ENCODE peak calls at places on chromosomes 5 and 9, in four cellular contexts. One of them, this sample, is unnamed.
A peak's percentile ranks its signal among the peaks of the same experiment; 100 is the strongest.

GRCh38 chr5:21195145-21195544 is 1207.1 kb upstream of the CDH18 start:
- DNase-seq in LHCN-M2: no peak
- DNase-seq in SK-MEL-5: no peak
- DNase-seq in HL-60: no peak
- DNase-seq in this sample: no peak

GRCh38 chr5:83490203-83490602 is 18.7 kb downstream of the VCAN start:
- DNase-seq in LHCN-M2: no peak
- DNase-seq in SK-MEL-5: peak; percentile 40
- DNase-seq in HL-60: no peak
- DNase-seq in this sample: no peak

GRCh38 chr5:158746979-158747378 is 352.7 kb downstream of the EBF1 start:
- DNase-seq in LHCN-M2: peak; percentile 43
- DNase-seq in SK-MEL-5: no peak
- DNase-seq in HL-60: no peak
- DNase-seq in this sample: no peak

GRCh38 chr9:88388886-88389617 is 808 bp downstream of the SPIN1 start:
- DNase-seq in LHCN-M2: peak; percentile 71
- DNase-seq in SK-MEL-5: peak; percentile 76
- DNase-seq in HL-60: peak; percentile 33
- DNase-seq in this sample: peak; percentile 36

GRCh38 chr9:115672477-115673316 is 480.9 kb upstream of the PAPPA start:
- DNase-seq in LHCN-M2: peak; percentile 96
- DNase-seq in SK-MEL-5: peak; percentile 43
- DNase-seq in HL-60: no peak
- DNase-seq in this sample: no peak

GRCh38 chr9:127130661-127131538 is 8.5 kb upstream of the ANGPTL2 start:
- DNase-seq in LHCN-M2: peak; percentile 98
- DNase-seq in SK-MEL-5: no peak
- DNase-seq in HL-60: peak; percentile 92
- DNase-seq in this sample: peak; percentile 72

GRCh38 chr5:118519466-118519865 is 468.9 kb downstream of the DTWD2 start:
- DNase-seq in LHCN-M2: no peak
- DNase-seq in SK-MEL-5: no peak
- DNase-seq in HL-60: no peak
- DNase-seq in this sample: no peak

GRCh38 chr5:107370569-107370968 is 300.2 kb downstream of the EFNA5 start:
- DNase-seq in LHCN-M2: peak; percentile 55
- DNase-seq in SK-MEL-5: no peak
- DNase-seq in HL-60: no peak
- DNase-seq in this sample: no peak

GRCh38 chr5:143161893-143162520 is 241.5 kb downstream of the NR3C1 start:
- DNase-seq in LHCN-M2: peak; percentile 86
- DNase-seq in SK-MEL-5: no peak
- DNase-seq in HL-60: peak; percentile 51
- DNase-seq in this sample: no peak

GRCh38 chr5:39364367-39364766 is at the start of gene C9:
- DNase-seq in LHCN-M2: no peak
- DNase-seq in SK-MEL-5: no peak
- DNase-seq in HL-60: no peak
- DNase-seq in this sample: no peak

GRCh38 chr5:138595396-138595795 is 20.2 kb upstream of the HSPA9 start:
- DNase-seq in LHCN-M2: no peak
- DNase-seq in SK-MEL-5: peak; percentile 27
- DNase-seq in HL-60: no peak
- DNase-seq in this sample: no peak

GRCh38 chr9:87086536-87086935 is 139.2 kb upstream of the GAS1 start:
- DNase-seq in LHCN-M2: no peak
- DNase-seq in SK-MEL-5: no peak
- DNase-seq in HL-60: no peak
- DNase-seq in this sample: no peak

GRCh38 chr9:98807070-98807810 is at the start of gene GALNT12:
- DNase-seq in LHCN-M2: no peak
- DNase-seq in SK-MEL-5: peak; percentile 34
- DNase-seq in HL-60: no peak
- DNase-seq in this sample: no peak

GRCh38 chr5:141889282-141889871 is 11.2 kb upstream of the PCDH1 start:
- DNase-seq in LHCN-M2: no peak
- DNase-seq in SK-MEL-5: peak; percentile 43
- DNase-seq in HL-60: no peak
- DNase-seq in this sample: no peak

GRCh38 chr9:125558453-125559084 is 148.4 kb downstream of the MAPKAP1 start:
- DNase-seq in LHCN-M2: peak; percentile 87
- DNase-seq in SK-MEL-5: peak; percentile 86
- DNase-seq in HL-60: peak; percentile 10
- DNase-seq in this sample: peak; percentile 37

GRCh38 chr5:10990626-10991025 is 229.6 kb upstream of the DAP start:
- DNase-seq in LHCN-M2: no peak
- DNase-seq in SK-MEL-5: no peak
- DNase-seq in HL-60: no peak
- DNase-seq in this sample: no peak

This sample was measured in GF-D8.